ENCODE peak calls at places on chromosome 18, in four cellular contexts. Y is stomach, S is body of pancreas, O is cardiac muscle cell. T is an unnamed sample.

GRCh38 chr18:34117319-34117718 is 107.4 kb downstream of the NOL4 start:
- DNase-seq in Y (no peak), S (no peak), O (peak; percentile 44), T (no peak)

GRCh38 chr18:73563345-73563744 is 584.3 kb downstream of the FBXO15 start:
- DNase-seq in Y (no peak), S (no peak), O (no peak), T (peak; percentile 77)

GRCh38 chr18:75070625-75071483 is 138.1 kb downstream of the PTGR3 start:
- DNase-seq in Y (peak; percentile 42), S (peak; percentile 66), O (no peak), T (peak; percentile 90)

GRCh38 chr18:25279133-25279532 is 72.8 kb downstream of the ZNF521 start:
- DNase-seq in Y (no peak), S (no peak), O (no peak), T (peak; percentile 87)

GRCh38 chr18:21505231-21505630 is 95.3 kb downstream of the ESCO1 start:
- DNase-seq in Y (no peak), S (no peak), O (no peak), T (no peak)

GRCh38 chr18:9468998-9469397 is 6.3 kb upstream of the RALBP1 start:
- DNase-seq in Y (no peak), S (no peak), O (no peak), T (no peak)

GRCh38 chr18:33014060-33014796 is 241.4 kb upstream of the KLHL14 start:
- DNase-seq in Y (no peak), S (no peak), O (no peak), T (no peak)

GRCh38 chr18:47574966-47575365 is 323.5 kb upstream of the SKOR2 start:
- DNase-seq in Y (no peak), S (no peak), O (no peak), T (no peak)

GRCh38 chr18:10152475-10152874 is 238.7 kb downstream of the VAPA start:
- DNase-seq in Y (no peak), S (no peak), O (no peak), T (no peak)

GRCh38 chr18:32349728-32350395 is 120.8 kb downstream of the GAREM1 start:
- DNase-seq in Y (peak; percentile 72), S (peak; percentile 88), O (peak; percentile 76), T (peak; percentile 97)

GRCh38 chr18:58695772-58696171 is 24.5 kb downstream of the MALT1 start:
- DNase-seq in Y (no peak), S (no peak), O (no peak), T (no peak)

GRCh38 chr18:11985532-11985931 is 4.2 kb downstream of the IMPA2 start:
- DNase-seq in Y (no peak), S (no peak), O (no peak), T (no peak)

GRCh38 chr18:63320690-63321265 is 1.2 kb upstream of the BCL2 start:
- DNase-seq in Y (peak; percentile 31), S (peak; percentile 47), O (peak; percentile 43), T (peak; percentile 32)

GRCh38 chr18:37346048-37346447 is 219.6 kb downstream of the CELF4 start:
- DNase-seq in Y (no peak), S (no peak), O (no peak), T (no peak)

GRCh38 chr18:58280159-58280540 is 236.1 kb downstream of the NEDD4L start:
- DNase-seq in Y (no peak), S (no peak), O (no peak), T (no peak)

GRCh38 chr18:57561728-57562423 is 24.6 kb downstream of the FECH start:
- DNase-seq in Y (no peak), S (no peak), O (peak; percentile 66), T (peak; percentile 55)

GRCh38 chr18:30987479-30988241 is 54.9 kb downstream of the DSC3 start:
- DNase-seq in Y (peak; percentile 27), S (peak; percentile 5), O (no peak), T (no peak)

GRCh38 chr18:48776641-48777025 is 174.1 kb downstream of the SMAD7 start:
- DNase-seq in Y (no peak), S (no peak), O (no peak), T (no peak)

GRCh38 chr18:74840492-74841167 is 243.0 kb downstream of the ZNF407 start:
- DNase-seq in Y (no peak), S (no peak), O (no peak), T (peak; percentile 82)

GRCh38 chr18:76449110-76449453 is 46.0 kb downstream of the ZNF516 start:
- DNase-seq in Y (no peak), S (no peak), O (no peak), T (no peak)

GRCh38 chr18:73365018-73365417 is 497.2 kb upstream of the NETO1 start:
- DNase-seq in Y (no peak), S (no peak), O (no peak), T (peak; percentile 95)

GRCh38 chr18:26813043-26813442 is 52.5 kb downstream of the AQP4 start:
- DNase-seq in Y (peak; percentile 37), S (peak; percentile 45), O (peak; percentile 35), T (no peak)

GRCh38 chr18:58178476-58178875 is 134.4 kb downstream of the NEDD4L start:
- DNase-seq in Y (no peak), S (no peak), O (no peak), T (peak; percentile 57)

GRCh38 chr18:21369146-21369545 is 127.1 kb downstream of the GREB1L start:
- DNase-seq in Y (no peak), S (no peak), O (no peak), T (no peak)

GRCh38 chr18:61528961-61529360 is 195.7 kb downstream of the CDH20 start:
- DNase-seq in Y (no peak), S (no peak), O (no peak), T (no peak)

GRCh38 chr18:54558609-54559585 is 32.1 kb upstream of the DYNAP start:
- DNase-seq in Y (no peak), S (peak; percentile 33), O (peak; percentile 28), T (peak; percentile 3)

GRCh38 chr18:58896268-58896667 is 31.6 kb downstream of the ZNF532 start:
- DNase-seq in Y (no peak), S (no peak), O (no peak), T (no peak)

GRCh38 chr18:53771664-53772063 is 452.8 kb downstream of the MBD2 start:
- DNase-seq in Y (no peak), S (no peak), O (no peak), T (no peak)

GRCh38 chr18:57581301-57581934 is 5.1 kb downstream of the FECH start:
- DNase-seq in Y (no peak), S (peak; percentile 27), O (no peak), T (no peak)

GRCh38 chr18:75618146-75618545 is 190.6 kb upstream of the SMIM21 start:
- DNase-seq in Y (no peak), S (no peak), O (no peak), T (no peak)

GRCh38 chr18:41071826-41072225 is 883.2 kb upstream of the PIK3C3 start:
- DNase-seq in Y (no peak), S (no peak), O (no peak), T (no peak)

GRCh38 chr18:41075212-41075611 is 879.8 kb upstream of the PIK3C3 start:
- DNase-seq in Y (no peak), S (no peak), O (no peak), T (peak; percentile 94)

GRCh38 chr18:41073372-41073954 is 881.6 kb upstream of the PIK3C3 start:
- DNase-seq in Y (no peak), S (no peak), O (no peak), T (peak; percentile 90)

GRCh38 chr18:41072946-41073345 is 882.1 kb upstream of the PIK3C3 start:
- DNase-seq in Y (no peak), S (no peak), O (no peak), T (peak; percentile 52)

DNA sequence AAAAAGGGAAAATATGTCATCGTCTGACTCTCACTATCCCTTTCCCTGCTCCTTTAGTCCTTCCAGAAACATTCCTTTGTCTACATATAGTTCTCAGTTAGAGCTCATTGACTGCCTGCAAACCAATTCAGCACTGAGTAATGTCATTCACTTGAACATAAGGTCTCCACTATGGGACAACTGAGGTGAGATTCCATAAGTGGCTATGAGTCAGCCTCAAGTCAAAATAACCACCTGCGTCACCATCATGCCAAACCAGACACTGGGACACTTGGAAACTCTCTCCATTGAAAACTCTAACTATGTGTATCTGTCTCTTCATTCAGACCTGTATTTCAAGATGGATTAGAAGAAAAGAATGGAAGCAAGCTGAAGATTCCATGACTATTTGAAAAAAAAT is 878.0 kb upstream of the PIK3C3 start:
- DNase-seq in Y (no peak), S (no peak), O (no peak), T (no peak)
- H3K27ac ChIP-seq in Y (no peak overlapping the region), S (no peak overlapping the region), O (no peak overlapping the region), T (no peak overlapping the region)

DNA sequence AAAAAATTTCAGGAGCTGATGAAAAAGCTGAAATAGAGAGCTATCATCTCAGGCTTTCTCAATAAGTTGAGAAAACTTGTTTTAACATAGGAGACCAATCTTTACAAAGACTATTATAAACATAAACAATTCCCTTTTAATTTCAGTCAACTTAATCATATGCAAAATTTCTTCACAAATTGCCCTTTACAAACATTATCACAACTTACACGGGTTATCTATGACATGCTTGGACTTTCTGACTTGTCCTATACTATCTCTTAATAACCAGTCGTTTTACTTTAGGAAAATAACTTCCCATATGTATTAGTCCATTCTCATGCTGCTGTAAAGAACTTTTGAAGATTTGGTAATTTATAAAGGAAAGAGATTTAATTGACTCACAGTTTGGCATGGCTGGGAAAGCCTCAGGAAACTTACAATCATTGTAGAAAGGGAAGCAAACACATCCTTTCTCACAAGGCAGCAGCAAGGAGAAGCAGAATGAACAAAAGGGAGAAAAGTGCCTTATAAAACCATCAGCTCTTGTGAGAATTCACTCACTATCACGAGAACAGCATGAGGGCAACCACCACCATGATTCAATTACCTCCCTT is 1583.7 kb upstream of the CELF4 start:
- DNase-seq in Y (no peak), S (no peak), O (no peak), T (no peak)
- H3K27ac ChIP-seq in Y (no peak overlapping the region), S (no peak overlapping the region), O (no peak overlapping the region), T (no peak overlapping the region)

GRCh38 chr18:50273203-50274043 is 7.1 kb upstream of the CFAP53 start:
- DNase-seq in Y (no peak), S (no peak), O (no peak), T (no peak)

GRCh38 chr18:50272593-50272992 is 6.3 kb upstream of the CFAP53 start:
- DNase-seq in Y (no peak), S (no peak), O (no peak), T (no peak)

GRCh38 chr18:50262977-50263376 is 3.3 kb downstream of the CFAP53 start:
- DNase-seq in Y (no peak), S (no peak), O (no peak), T (no peak)

GRCh38 chr18:50266248-50266704 is at the start of gene CFAP53:
- DNase-seq in Y (peak; percentile 89), S (peak; percentile 94), O (peak; percentile 94), T (peak; percentile 84)

GRCh38 chr18:50268022-50268747 is 1.9 kb upstream of the CFAP53 start:
- DNase-seq in Y (peak; percentile 78), S (peak; percentile 79), O (peak; percentile 68), T (peak; percentile 7)
- H3K27ac ChIP-seq in Y (peak overlapping the region; percentile 58), S (peak overlapping the region; percentile 74), O (no peak overlapping the region), T (no peak overlapping the region)

DNA sequence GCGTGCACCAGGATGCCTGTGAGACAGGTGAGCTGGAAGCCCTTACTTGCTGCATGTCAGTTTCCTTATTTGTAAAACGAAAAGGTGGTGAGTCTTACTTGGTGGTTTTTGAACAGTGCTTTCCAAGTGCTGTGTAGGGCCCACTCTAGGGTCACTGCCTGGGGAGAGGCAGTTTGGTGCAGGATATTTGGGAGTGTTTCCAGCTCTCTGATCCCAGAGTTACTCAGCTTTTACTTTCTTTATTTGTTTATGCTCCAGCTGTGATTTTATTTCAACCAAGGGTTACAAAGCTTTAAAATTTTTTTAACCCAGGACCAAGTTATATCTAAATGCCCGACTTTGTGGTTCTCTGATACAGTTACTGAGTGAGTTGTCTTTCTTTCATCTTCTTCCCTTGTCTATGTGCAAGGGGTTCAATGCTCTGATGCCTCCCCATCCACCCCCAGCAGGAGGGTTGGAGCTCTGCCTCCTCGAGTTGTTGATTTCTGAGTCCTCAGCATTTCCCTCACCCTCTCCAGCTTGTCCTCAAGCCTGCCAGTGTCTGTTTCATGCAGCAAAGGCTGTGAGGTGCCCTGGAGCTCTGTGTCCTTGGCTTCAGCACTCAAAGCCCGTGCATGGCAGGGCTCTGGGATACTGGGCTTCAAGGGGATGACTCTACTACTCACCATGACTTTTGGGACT is 236.6 kb downstream of the SETBP1 start:
- DNase-seq in Y (no peak), S (peak; percentile 42), O (no peak), T (no peak)
- H3K27ac ChIP-seq in Y (peak overlapping the region; percentile 65), S (peak overlapping the region; percentile 88), O (no peak overlapping the region), T (no peak overlapping the region)

T was measured in IMR-90.